ENCODE peak calls at places on chromosomes 11 and 22, in six cellular contexts. One of them, this sample, is unnamed.
A peak's percentile ranks its signal among the peaks of the same experiment; 100 is the strongest.

GRCh38 chr11:55707029-55707428 is 45.0 kb downstream of the OR4C6 start:
- DNase-seq in CD8-positive, alpha-beta T cell: no peak
- DNase-seq in tibial nerve: no peak
- DNase-seq in mammary epithelial cell: peak; percentile 15
- DNase-seq in ovary: no peak
- DNase-seq in Panc1: peak; percentile 24
- DNase-seq in this sample: peak; percentile 63

GRCh38 chr11:17673951-17674350 is 45.4 kb upstream of the MYOD1 start:
- DNase-seq in ovary: no peak
- DNase-seq in mammary epithelial cell: peak; percentile 29
- DNase-seq in CD8-positive, alpha-beta T cell: no peak
- DNase-seq in tibial nerve: no peak
- DNase-seq in Panc1: no peak
- DNase-seq in this sample: no peak

GRCh38 chr11:73866586-73866996 is 10.1 kb downstream of the COA4 start:
- DNase-seq in mammary epithelial cell: peak; percentile 79
- DNase-seq in Panc1: peak; percentile 80
- DNase-seq in CD8-positive, alpha-beta T cell: no peak
- DNase-seq in ovary: peak; percentile 64
- DNase-seq in tibial nerve: no peak
- DNase-seq in this sample: peak; percentile 69

GRCh38 chr11:40435344-40435743 is 1024.1 kb downstream of the LRRC4C start:
- DNase-seq in CD8-positive, alpha-beta T cell: no peak
- DNase-seq in tibial nerve: no peak
- DNase-seq in mammary epithelial cell: no peak
- DNase-seq in Panc1: no peak
- DNase-seq in ovary: no peak
- DNase-seq in this sample: no peak

GRCh38 chr11:69526453-69526810 is 45.0 kb downstream of the LINC01488 start:
- DNase-seq in ovary: no peak
- DNase-seq in tibial nerve: no peak
- DNase-seq in Panc1: no peak
- DNase-seq in mammary epithelial cell: no peak
- DNase-seq in CD8-positive, alpha-beta T cell: no peak
- DNase-seq in this sample: no peak

GRCh38 chr22:33922268-33922667 is 2.0 kb upstream of the LARGE1 start:
- DNase-seq in ovary: peak; percentile 55
- DNase-seq in mammary epithelial cell: peak; percentile 27
- DNase-seq in tibial nerve: peak; percentile 36
- DNase-seq in Panc1: no peak
- DNase-seq in CD8-positive, alpha-beta T cell: no peak
- DNase-seq in this sample: peak; percentile 72

GRCh38 chr11:101436511-101437142 is 147.2 kb downstream of the TRPC6 start:
- DNase-seq in Panc1: peak; percentile 38
- DNase-seq in ovary: peak; percentile 67
- DNase-seq in mammary epithelial cell: peak; percentile 14
- DNase-seq in tibial nerve: peak; percentile 57
- DNase-seq in CD8-positive, alpha-beta T cell: no peak
- DNase-seq in this sample: peak; percentile 61

GRCh38 chr22:19514831-19515565 is 9.2 kb downstream of the CLDN5 start:
- DNase-seq in tibial nerve: no peak
- DNase-seq in ovary: no peak
- DNase-seq in Panc1: no peak
- DNase-seq in CD8-positive, alpha-beta T cell: no peak
- DNase-seq in mammary epithelial cell: peak; percentile 18
- DNase-seq in this sample: no peak

GRCh38 chr11:126153999-126154398 is 57.5 kb downstream of the RPUSD4 start:
- DNase-seq in ovary: no peak
- DNase-seq in CD8-positive, alpha-beta T cell: no peak
- DNase-seq in Panc1: no peak
- DNase-seq in tibial nerve: no peak
- DNase-seq in mammary epithelial cell: no peak
- DNase-seq in this sample: peak; percentile 56

GRCh38 chr22:24117942-24118341 is 63.3 kb upstream of the SUSD2 start:
- DNase-seq in mammary epithelial cell: no peak
- DNase-seq in Panc1: no peak
- DNase-seq in ovary: no peak
- DNase-seq in CD8-positive, alpha-beta T cell: no peak
- DNase-seq in tibial nerve: no peak
- DNase-seq in this sample: no peak

GRCh38 chr11:3133456-3134217 is 31.5 kb downstream of the OSBPL5 start:
- DNase-seq in Panc1: no peak
- DNase-seq in CD8-positive, alpha-beta T cell: no peak
- DNase-seq in tibial nerve: no peak
- DNase-seq in ovary: no peak
- DNase-seq in mammary epithelial cell: no peak
- DNase-seq in this sample: no peak

GRCh38 chr11:86632499-86633269 is 39.7 kb downstream of the ME3 start:
- DNase-seq in tibial nerve: no peak
- DNase-seq in Panc1: peak; percentile 98
- DNase-seq in ovary: peak; percentile 33
- DNase-seq in mammary epithelial cell: peak; percentile 93
- DNase-seq in CD8-positive, alpha-beta T cell: no peak
- DNase-seq in this sample: peak; percentile 90

GRCh38 chr11:22703040-22703439 is 36.6 kb downstream of the GAS2 start:
- DNase-seq in CD8-positive, alpha-beta T cell: no peak
- DNase-seq in Panc1: peak; percentile 80
- DNase-seq in mammary epithelial cell: peak; percentile 71
- DNase-seq in tibial nerve: no peak
- DNase-seq in ovary: no peak
- DNase-seq in this sample: peak; percentile 45

GRCh38 chr11:68010058-68011041 is at the start of gene ALDH3B1:
- DNase-seq in CD8-positive, alpha-beta T cell: no peak
- DNase-seq in tibial nerve: peak; percentile 88
- DNase-seq in Panc1: no peak
- DNase-seq in mammary epithelial cell: peak; percentile 70
- DNase-seq in ovary: peak; percentile 82
- DNase-seq in this sample: peak; percentile 97

GRCh38 chr11:15481871-15482270 is 367.1 kb downstream of the INSC start:
- DNase-seq in mammary epithelial cell: no peak
- DNase-seq in tibial nerve: no peak
- DNase-seq in ovary: no peak
- DNase-seq in Panc1: no peak
- DNase-seq in CD8-positive, alpha-beta T cell: no peak
- DNase-seq in this sample: no peak

GRCh38 chr11:75298191-75298590 is 53.3 kb downstream of the ARRB1 start:
- DNase-seq in ovary: no peak
- DNase-seq in mammary epithelial cell: no peak
- DNase-seq in tibial nerve: no peak
- DNase-seq in Panc1: no peak
- DNase-seq in CD8-positive, alpha-beta T cell: no peak
- DNase-seq in this sample: no peak

GRCh38 chr11:61446211-61446651 is 16.3 kb downstream of the SDHAF2 start:
- DNase-seq in ovary: peak; percentile 88
- DNase-seq in Panc1: peak; percentile 55
- DNase-seq in mammary epithelial cell: peak; percentile 89
- DNase-seq in tibial nerve: peak; percentile 93
- DNase-seq in CD8-positive, alpha-beta T cell: peak; percentile 35
- DNase-seq in this sample: peak; percentile 99
- H3K27me3 ChIP-seq in ovary: no peaks in the 10 kb centered on the region
- H3K27me3 ChIP-seq in Panc1: no peaks in the 10 kb centered on the region
- H3K27me3 ChIP-seq in mammary epithelial cell: no peaks in the 10 kb centered on the region
- H3K27me3 ChIP-seq in tibial nerve: no peaks in the 10 kb centered on the region
- H3K27me3 ChIP-seq in CD8-positive, alpha-beta T cell: no peaks in the 10 kb centered on the region
- H3K27me3 ChIP-seq in this sample: no peaks in the 10 kb centered on the region

GRCh38 chr22:31289335-31289734 is 3.0 kb downstream of the PIK3IP1 start:
- DNase-seq in mammary epithelial cell: no peak
- DNase-seq in CD8-positive, alpha-beta T cell: no peak
- DNase-seq in ovary: peak; percentile 32
- DNase-seq in Panc1: no peak
- DNase-seq in tibial nerve: no peak
- DNase-seq in this sample: no peak

GRCh38 chr22:31290494-31291402 is 1.5 kb downstream of the PIK3IP1 start:
- DNase-seq in CD8-positive, alpha-beta T cell: peak; percentile 92
- DNase-seq in Panc1: no peak
- DNase-seq in tibial nerve: peak; percentile 92
- DNase-seq in mammary epithelial cell: peak; percentile 95
- DNase-seq in ovary: peak; percentile 94
- DNase-seq in this sample: peak; percentile 99

GRCh38 chr22:31288496-31289235 is 3.6 kb downstream of the PIK3IP1 start:
- DNase-seq in ovary: no peak
- DNase-seq in CD8-positive, alpha-beta T cell: no peak
- DNase-seq in mammary epithelial cell: no peak
- DNase-seq in tibial nerve: no peak
- DNase-seq in Panc1: no peak
- DNase-seq in this sample: no peak

GRCh38 chr22:31291716-31292644 is at the start of gene PIK3IP1:
- DNase-seq in mammary epithelial cell: peak; percentile 80
- DNase-seq in Panc1: no peak
- DNase-seq in tibial nerve: peak; percentile 91
- DNase-seq in CD8-positive, alpha-beta T cell: peak; percentile 76
- DNase-seq in ovary: peak; percentile 91
- DNase-seq in this sample: peak; percentile 94

GRCh38 chr22:31291403-31291715 is 929 bp downstream of the PIK3IP1 start:
- DNase-seq in ovary: no peak
- DNase-seq in CD8-positive, alpha-beta T cell: no peak
- DNase-seq in Panc1: no peak
- DNase-seq in tibial nerve: no peak
- DNase-seq in mammary epithelial cell: no peak
- DNase-seq in this sample: no peak
- H3K4me1 ChIP-seq in ovary: peaks cover 5% of the 10 kb centered on the region
- H3K4me1 ChIP-seq in CD8-positive, alpha-beta T cell: peaks cover 55% of the 10 kb centered on the region
- H3K4me1 ChIP-seq in Panc1: no peaks in the 10 kb centered on the region
- H3K4me1 ChIP-seq in tibial nerve: no peaks in the 10 kb centered on the region
- H3K4me1 ChIP-seq in mammary epithelial cell: peaks cover 36% of the 10 kb centered on the region
- H3K4me1 ChIP-seq in this sample: peaks cover 44% of the 10 kb centered on the region

GRCh38 chr11:1300569-1301187 is 8.8 kb downstream of the TOLLIP start:
- DNase-seq in CD8-positive, alpha-beta T cell: no peak
- DNase-seq in mammary epithelial cell: no peak
- DNase-seq in Panc1: no peak
- DNase-seq in tibial nerve: no peak
- DNase-seq in ovary: peak; percentile 20
- DNase-seq in this sample: no peak
- H3K4me3 ChIP-seq in CD8-positive, alpha-beta T cell: no peak overlapping the region
- H3K4me3 ChIP-seq in mammary epithelial cell: no peak overlapping the region
- H3K4me3 ChIP-seq in Panc1: no peak overlapping the region
- H3K4me3 ChIP-seq in tibial nerve: no peak overlapping the region
- H3K4me3 ChIP-seq in ovary: no peak overlapping the region
- H3K4me3 ChIP-seq in this sample: no peak overlapping the region

DNA sequence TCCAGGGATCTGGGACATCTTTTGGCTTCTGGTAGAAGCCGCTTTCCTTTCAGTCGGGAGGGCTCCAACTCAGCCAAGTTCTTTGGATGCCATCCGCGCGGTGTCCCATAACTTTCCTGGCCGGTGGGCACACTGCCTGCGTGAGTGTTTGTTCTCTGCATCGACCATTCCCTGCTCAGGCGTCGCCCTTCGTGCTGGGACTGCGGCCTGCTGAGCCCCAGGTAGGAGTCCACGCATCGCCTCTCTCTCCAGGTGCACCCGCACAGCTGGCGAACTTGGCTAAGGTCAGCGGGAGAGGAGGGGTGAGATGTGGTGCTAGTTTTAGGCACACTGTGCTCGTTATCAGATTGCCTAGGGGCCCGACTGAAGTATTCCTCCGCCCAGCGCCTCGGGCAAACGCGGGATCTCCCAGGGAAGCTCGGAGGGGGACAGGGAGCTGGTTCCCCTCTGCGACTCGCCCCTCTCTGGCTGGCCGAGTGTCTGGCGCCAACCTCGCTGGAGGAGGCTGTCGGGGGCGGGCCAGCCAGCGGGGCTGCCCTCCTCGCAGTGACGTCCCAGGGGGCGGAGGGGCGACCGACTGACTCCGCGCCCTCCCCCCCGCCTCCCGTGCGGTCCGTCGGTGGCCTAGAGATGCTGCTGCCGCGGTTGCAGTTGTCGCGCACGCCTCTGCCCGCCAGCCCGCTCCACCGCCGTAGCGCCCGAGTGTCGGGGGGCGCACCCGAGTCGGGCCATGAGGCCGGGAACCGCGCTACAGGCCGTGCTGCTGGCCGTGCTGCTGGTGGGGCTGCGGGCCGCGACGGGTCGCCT is at the start of gene LAYN:
- DNase-seq in tibial nerve: no peak
- DNase-seq in CD8-positive, alpha-beta T cell: peak; percentile 21
- DNase-seq in Panc1: no peak
- DNase-seq in mammary epithelial cell: no peak
- DNase-seq in ovary: peak; percentile 71
- DNase-seq in this sample: peak; percentile 88
- H3K27me3 ChIP-seq in tibial nerve: no peaks in the 10 kb centered on the region
- H3K27me3 ChIP-seq in CD8-positive, alpha-beta T cell: no peaks in the 10 kb centered on the region
- H3K27me3 ChIP-seq in Panc1: peaks cover 23% of the 10 kb centered on the region
- H3K27me3 ChIP-seq in mammary epithelial cell: no peaks in the 10 kb centered on the region
- H3K27me3 ChIP-seq in ovary: no peaks in the 10 kb centered on the region
- H3K27me3 ChIP-seq in this sample: no peaks in the 10 kb centered on the region

DNA sequence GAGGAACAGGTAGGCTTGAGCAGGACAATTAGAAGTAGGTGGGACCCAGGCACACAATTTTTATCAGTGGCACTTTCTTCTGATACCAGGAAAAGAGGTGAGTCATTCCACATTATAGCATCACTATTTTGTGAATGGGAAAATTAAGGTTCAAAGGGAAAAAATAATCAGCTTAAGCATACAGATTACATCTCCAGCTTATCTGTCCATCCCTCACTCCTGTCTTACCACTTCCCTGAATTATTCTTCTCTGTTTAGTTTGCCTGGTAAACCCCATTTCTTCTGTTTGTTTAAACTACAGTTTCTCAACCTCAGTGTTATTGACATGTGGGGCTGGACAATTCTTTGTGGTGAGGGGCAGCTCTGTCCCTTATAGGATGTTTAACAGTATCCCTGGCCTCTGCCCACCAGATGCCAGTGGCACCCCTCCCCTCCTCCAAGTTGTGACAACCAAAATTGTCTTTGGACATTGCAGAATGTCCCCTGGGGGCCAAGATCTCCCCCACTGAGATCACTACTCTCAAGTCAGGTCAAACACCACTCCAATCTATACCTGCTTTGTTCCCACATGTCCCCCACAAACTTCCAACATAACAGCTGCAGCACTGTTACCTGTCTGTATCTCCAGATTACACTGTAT is 8.5 kb upstream of the XBP1 start:
- DNase-seq in CD8-positive, alpha-beta T cell: no peak
- DNase-seq in tibial nerve: no peak
- DNase-seq in mammary epithelial cell: no peak
- DNase-seq in ovary: no peak
- DNase-seq in Panc1: no peak
- DNase-seq in this sample: no peak
- H3K4me1 ChIP-seq in CD8-positive, alpha-beta T cell: peaks cover 52% of the 10 kb centered on the region
- H3K4me1 ChIP-seq in tibial nerve: no peaks in the 10 kb centered on the region
- H3K4me1 ChIP-seq in mammary epithelial cell: peaks cover 7% of the 10 kb centered on the region
- H3K4me1 ChIP-seq in ovary: peaks cover 5% of the 10 kb centered on the region
- H3K4me1 ChIP-seq in Panc1: no peaks in the 10 kb centered on the region
- H3K4me1 ChIP-seq in this sample: peaks cover 14% of the 10 kb centered on the region

GRCh38 chr11:128824199-128825049 is 42.7 kb downstream of the KCNJ1 start:
- DNase-seq in tibial nerve: no peak
- DNase-seq in ovary: no peak
- DNase-seq in Panc1: no peak
- DNase-seq in CD8-positive, alpha-beta T cell: no peak
- DNase-seq in mammary epithelial cell: no peak
- DNase-seq in this sample: no peak
- H3K4me3 ChIP-seq in tibial nerve: peak overlapping the region; percentile 13
- H3K4me3 ChIP-seq in ovary: no peak overlapping the region
- H3K4me3 ChIP-seq in Panc1: no peak overlapping the region
- H3K4me3 ChIP-seq in CD8-positive, alpha-beta T cell: no peak overlapping the region
- H3K4me3 ChIP-seq in mammary epithelial cell: no peak overlapping the region
- H3K4me3 ChIP-seq in this sample: peak overlapping the region; percentile 53

This sample was measured in adipocyte.